ENCODE peak calls at places on chromosomes 6 and 20, in seven cellular contexts. W is stimulated activated CD4-positive, alpha-beta T cell treated with anti-CD3 and anti-CD28 coated beads, Interleukin-15, amount 100 ng/mL, for 24 hours; M is activated T-helper 1 cell treated with Interleukin-2 at 50 U/mL for 16 hours; R is HFFc6; L is hypothalamus; T is memory B cell; A is GM04504. Y is an unnamed sample.

GRCh38 chr6:111113731-111114438 is 26.6 kb downstream of the SLC16A10 start:
- DNase-seq in L (no peak), A (peak), M (no peak), R (peak), W (peak), T (no peak), Y (no peak)

GRCh38 chr6:91879346-91879995 is 1292.6 kb upstream of the MAP3K7 start:
- DNase-seq in T (no peak), A (no peak), R (no peak), L (no peak), W (no peak), M (no peak), Y (no peak)

GRCh38 chr20:63006611-63007471 is at the start of gene BHLHE23:
- DNase-seq in M (no peak), T (peak), L (no peak), R (no peak), A (no peak), W (peak), Y (no peak)

GRCh38 chr6:56716229-56716628 is 73.5 kb upstream of the DST start:
- DNase-seq in T (no peak), L (no peak), W (no peak), R (peak), A (no peak), M (no peak), Y (no peak)

GRCh38 chr6:30325150-30325872 is 1.4 kb upstream of the TRIM39 start:
- DNase-seq in W (peak), T (no peak), R (peak), L (peak), A (peak), M (peak), Y (no peak)

GRCh38 chr6:142387997-142388815 is 86.4 kb downstream of the ADGRG6 start:
- DNase-seq in L (no peak), M (no peak), R (peak), T (no peak), W (no peak), A (no peak), Y (no peak)

GRCh38 chr6:3325210-3325609 is 66.5 kb downstream of the PSMG4 start:
- DNase-seq in L (no peak), M (no peak), A (no peak), R (peak), T (no peak), W (no peak), Y (no peak)

GRCh38 chr6:134706806-134707205 is 243.1 kb downstream of the ALDH8A1 start:
- DNase-seq in L (no peak), W (no peak), R (no peak), M (no peak), T (no peak), A (no peak), Y (no peak)

GRCh38 chr6:34671801-34672656 is 24.5 kb downstream of the ILRUN start:
- DNase-seq in W (peak), T (peak), M (peak), R (peak), A (no peak), L (no peak), Y (no peak)